ENCODE peak calls at places on chromosome 6, in nine cellular contexts. One of them, this sample, is unnamed.

GRCh38 chr6:111759836-111760785 is 113.1 kb downstream of the FYN start:
- DNase-seq in sciatic nerve: no peak
- DNase-seq in activated T-cell treated with anti-CD3 and anti-CD28 coated beads for 1 hour: no peak
- DNase-seq in endothelial cell: no peak
- DNase-seq in AG04450: peak
- DNase-seq in stimulated activated CD8-positive, alpha-beta memory T cell treated with anti-CD3 and anti-CD28 coated beads, Interleukin-2, amount 100 ng/mL, for 1 hour: no peak
- DNase-seq in GM13976: no peak
- DNase-seq in occipital lobe: peak
- DNase-seq in stimulated activated CD4-positive, alpha-beta T cell treated with anti-CD3 and anti-CD28 coated beads, Interleukin-15, amount 100 ng/mL, for 1 hour: no peak
- DNase-seq in this sample: no peak

GRCh38 chr6:168165373-168165772 is 86.4 kb upstream of the FRMD1 start:
- DNase-seq in sciatic nerve: no peak
- DNase-seq in activated T-cell treated with anti-CD3 and anti-CD28 coated beads for 1 hour: no peak
- DNase-seq in occipital lobe: no peak
- DNase-seq in GM13976: no peak
- DNase-seq in AG04450: no peak
- DNase-seq in stimulated activated CD4-positive, alpha-beta T cell treated with anti-CD3 and anti-CD28 coated beads, Interleukin-15, amount 100 ng/mL, for 1 hour: no peak
- DNase-seq in endothelial cell: no peak
- DNase-seq in stimulated activated CD8-positive, alpha-beta memory T cell treated with anti-CD3 and anti-CD28 coated beads, Interleukin-2, amount 100 ng/mL, for 1 hour: no peak
- DNase-seq in this sample: no peak

GRCh38 chr6:138806889-138807288 is 11.0 kb downstream of the ECT2L start:
- DNase-seq in AG04450: no peak
- DNase-seq in stimulated activated CD4-positive, alpha-beta T cell treated with anti-CD3 and anti-CD28 coated beads, Interleukin-15, amount 100 ng/mL, for 1 hour: no peak
- DNase-seq in sciatic nerve: no peak
- DNase-seq in GM13976: no peak
- DNase-seq in occipital lobe: no peak
- DNase-seq in endothelial cell: no peak
- DNase-seq in activated T-cell treated with anti-CD3 and anti-CD28 coated beads for 1 hour: no peak
- DNase-seq in stimulated activated CD8-positive, alpha-beta memory T cell treated with anti-CD3 and anti-CD28 coated beads, Interleukin-2, amount 100 ng/mL, for 1 hour: no peak
- DNase-seq in this sample: no peak

GRCh38 chr6:57242505-57242904 is 20.4 kb upstream of the RAB23 start:
- DNase-seq in occipital lobe: no peak
- DNase-seq in stimulated activated CD4-positive, alpha-beta T cell treated with anti-CD3 and anti-CD28 coated beads, Interleukin-15, amount 100 ng/mL, for 1 hour: no peak
- DNase-seq in sciatic nerve: no peak
- DNase-seq in endothelial cell: no peak
- DNase-seq in stimulated activated CD8-positive, alpha-beta memory T cell treated with anti-CD3 and anti-CD28 coated beads, Interleukin-2, amount 100 ng/mL, for 1 hour: no peak
- DNase-seq in GM13976: no peak
- DNase-seq in AG04450: peak
- DNase-seq in activated T-cell treated with anti-CD3 and anti-CD28 coated beads for 1 hour: no peak
- DNase-seq in this sample: peak

GRCh38 chr6:8556370-8557018 is 121.1 kb upstream of the SLC35B3 start:
- DNase-seq in stimulated activated CD4-positive, alpha-beta T cell treated with anti-CD3 and anti-CD28 coated beads, Interleukin-15, amount 100 ng/mL, for 1 hour: no peak
- DNase-seq in endothelial cell: no peak
- DNase-seq in sciatic nerve: no peak
- DNase-seq in GM13976: no peak
- DNase-seq in AG04450: no peak
- DNase-seq in activated T-cell treated with anti-CD3 and anti-CD28 coated beads for 1 hour: no peak
- DNase-seq in stimulated activated CD8-positive, alpha-beta memory T cell treated with anti-CD3 and anti-CD28 coated beads, Interleukin-2, amount 100 ng/mL, for 1 hour: no peak
- DNase-seq in occipital lobe: no peak
- DNase-seq in this sample: no peak

GRCh38 chr6:33781105-33781975 is 7.6 kb downstream of the LEMD2 start:
- DNase-seq in occipital lobe: no peak
- DNase-seq in stimulated activated CD4-positive, alpha-beta T cell treated with anti-CD3 and anti-CD28 coated beads, Interleukin-15, amount 100 ng/mL, for 1 hour: no peak
- DNase-seq in activated T-cell treated with anti-CD3 and anti-CD28 coated beads for 1 hour: no peak
- DNase-seq in GM13976: no peak
- DNase-seq in endothelial cell: peak
- DNase-seq in stimulated activated CD8-positive, alpha-beta memory T cell treated with anti-CD3 and anti-CD28 coated beads, Interleukin-2, amount 100 ng/mL, for 1 hour: no peak
- DNase-seq in AG04450: no peak
- DNase-seq in sciatic nerve: no peak
- DNase-seq in this sample: no peak

GRCh38 chr6:157517601-157518359 is 136.8 kb downstream of the ZDHHC14 start:
- DNase-seq in activated T-cell treated with anti-CD3 and anti-CD28 coated beads for 1 hour: no peak
- DNase-seq in stimulated activated CD4-positive, alpha-beta T cell treated with anti-CD3 and anti-CD28 coated beads, Interleukin-15, amount 100 ng/mL, for 1 hour: no peak
- DNase-seq in GM13976: no peak
- DNase-seq in sciatic nerve: no peak
- DNase-seq in AG04450: no peak
- DNase-seq in stimulated activated CD8-positive, alpha-beta memory T cell treated with anti-CD3 and anti-CD28 coated beads, Interleukin-2, amount 100 ng/mL, for 1 hour: no peak
- DNase-seq in endothelial cell: no peak
- DNase-seq in occipital lobe: no peak
- DNase-seq in this sample: no peak

GRCh38 chr6:2448826-2449571 is 203.6 kb upstream of the GMDS start:
- DNase-seq in activated T-cell treated with anti-CD3 and anti-CD28 coated beads for 1 hour: no peak
- DNase-seq in endothelial cell: peak
- DNase-seq in GM13976: peak
- DNase-seq in occipital lobe: no peak
- DNase-seq in stimulated activated CD8-positive, alpha-beta memory T cell treated with anti-CD3 and anti-CD28 coated beads, Interleukin-2, amount 100 ng/mL, for 1 hour: no peak
- DNase-seq in stimulated activated CD4-positive, alpha-beta T cell treated with anti-CD3 and anti-CD28 coated beads, Interleukin-15, amount 100 ng/mL, for 1 hour: no peak
- DNase-seq in AG04450: peak
- DNase-seq in sciatic nerve: no peak
- DNase-seq in this sample: no peak

GRCh38 chr6:13297391-13297790 is 30.9 kb downstream of the TBC1D7 start:
- DNase-seq in activated T-cell treated with anti-CD3 and anti-CD28 coated beads for 1 hour: no peak
- DNase-seq in occipital lobe: no peak
- DNase-seq in stimulated activated CD4-positive, alpha-beta T cell treated with anti-CD3 and anti-CD28 coated beads, Interleukin-15, amount 100 ng/mL, for 1 hour: no peak
- DNase-seq in AG04450: no peak
- DNase-seq in stimulated activated CD8-positive, alpha-beta memory T cell treated with anti-CD3 and anti-CD28 coated beads, Interleukin-2, amount 100 ng/mL, for 1 hour: no peak
- DNase-seq in GM13976: no peak
- DNase-seq in endothelial cell: no peak
- DNase-seq in sciatic nerve: no peak
- DNase-seq in this sample: no peak

GRCh38 chr6:159068904-159069578 is 24.2 kb upstream of the TAGAP start:
- DNase-seq in stimulated activated CD4-positive, alpha-beta T cell treated with anti-CD3 and anti-CD28 coated beads, Interleukin-15, amount 100 ng/mL, for 1 hour: no peak
- DNase-seq in activated T-cell treated with anti-CD3 and anti-CD28 coated beads for 1 hour: no peak
- DNase-seq in sciatic nerve: no peak
- DNase-seq in GM13976: no peak
- DNase-seq in AG04450: no peak
- DNase-seq in occipital lobe: no peak
- DNase-seq in endothelial cell: no peak
- DNase-seq in stimulated activated CD8-positive, alpha-beta memory T cell treated with anti-CD3 and anti-CD28 coated beads, Interleukin-2, amount 100 ng/mL, for 1 hour: no peak
- DNase-seq in this sample: no peak

GRCh38 chr6:107534762-107535161 is 44.8 kb downstream of the SOBP start:
- DNase-seq in sciatic nerve: no peak
- DNase-seq in endothelial cell: no peak
- DNase-seq in GM13976: no peak
- DNase-seq in occipital lobe: no peak
- DNase-seq in AG04450: no peak
- DNase-seq in stimulated activated CD4-positive, alpha-beta T cell treated with anti-CD3 and anti-CD28 coated beads, Interleukin-15, amount 100 ng/mL, for 1 hour: no peak
- DNase-seq in stimulated activated CD8-positive, alpha-beta memory T cell treated with anti-CD3 and anti-CD28 coated beads, Interleukin-2, amount 100 ng/mL, for 1 hour: no peak
- DNase-seq in activated T-cell treated with anti-CD3 and anti-CD28 coated beads for 1 hour: no peak
- DNase-seq in this sample: no peak

GRCh38 chr6:3405679-3406078 is 51.2 kb downstream of the SLC22A23 start:
- DNase-seq in sciatic nerve: no peak
- DNase-seq in stimulated activated CD4-positive, alpha-beta T cell treated with anti-CD3 and anti-CD28 coated beads, Interleukin-15, amount 100 ng/mL, for 1 hour: no peak
- DNase-seq in GM13976: no peak
- DNase-seq in endothelial cell: no peak
- DNase-seq in activated T-cell treated with anti-CD3 and anti-CD28 coated beads for 1 hour: no peak
- DNase-seq in occipital lobe: no peak
- DNase-seq in AG04450: no peak
- DNase-seq in stimulated activated CD8-positive, alpha-beta memory T cell treated with anti-CD3 and anti-CD28 coated beads, Interleukin-2, amount 100 ng/mL, for 1 hour: no peak
- DNase-seq in this sample: no peak

GRCh38 chr6:1856381-1856780 is 246.7 kb downstream of the FOXC1 start:
- DNase-seq in activated T-cell treated with anti-CD3 and anti-CD28 coated beads for 1 hour: no peak
- DNase-seq in occipital lobe: no peak
- DNase-seq in endothelial cell: no peak
- DNase-seq in GM13976: peak
- DNase-seq in sciatic nerve: peak
- DNase-seq in AG04450: no peak
- DNase-seq in stimulated activated CD4-positive, alpha-beta T cell treated with anti-CD3 and anti-CD28 coated beads, Interleukin-15, amount 100 ng/mL, for 1 hour: no peak
- DNase-seq in stimulated activated CD8-positive, alpha-beta memory T cell treated with anti-CD3 and anti-CD28 coated beads, Interleukin-2, amount 100 ng/mL, for 1 hour: no peak
- DNase-seq in this sample: no peak

GRCh38 chr6:34102099-34102656 is 43.7 kb downstream of the GRM4 start:
- DNase-seq in sciatic nerve: no peak
- DNase-seq in GM13976: no peak
- DNase-seq in AG04450: no peak
- DNase-seq in occipital lobe: no peak
- DNase-seq in activated T-cell treated with anti-CD3 and anti-CD28 coated beads for 1 hour: no peak
- DNase-seq in endothelial cell: no peak
- DNase-seq in stimulated activated CD8-positive, alpha-beta memory T cell treated with anti-CD3 and anti-CD28 coated beads, Interleukin-2, amount 100 ng/mL, for 1 hour: no peak
- DNase-seq in stimulated activated CD4-positive, alpha-beta T cell treated with anti-CD3 and anti-CD28 coated beads, Interleukin-15, amount 100 ng/mL, for 1 hour: no peak
- DNase-seq in this sample: no peak

GRCh38 chr6:149499066-149499465 is 14.3 kb upstream of the ZC3H12D start:
- DNase-seq in endothelial cell: no peak
- DNase-seq in sciatic nerve: no peak
- DNase-seq in stimulated activated CD8-positive, alpha-beta memory T cell treated with anti-CD3 and anti-CD28 coated beads, Interleukin-2, amount 100 ng/mL, for 1 hour: no peak
- DNase-seq in GM13976: no peak
- DNase-seq in AG04450: peak
- DNase-seq in occipital lobe: no peak
- DNase-seq in activated T-cell treated with anti-CD3 and anti-CD28 coated beads for 1 hour: no peak
- DNase-seq in stimulated activated CD4-positive, alpha-beta T cell treated with anti-CD3 and anti-CD28 coated beads, Interleukin-15, amount 100 ng/mL, for 1 hour: no peak
- DNase-seq in this sample: no peak

GRCh38 chr6:167576798-167577528 is 249.7 kb upstream of the AFDN start:
- DNase-seq in GM13976: no peak
- DNase-seq in AG04450: no peak
- DNase-seq in activated T-cell treated with anti-CD3 and anti-CD28 coated beads for 1 hour: no peak
- DNase-seq in stimulated activated CD4-positive, alpha-beta T cell treated with anti-CD3 and anti-CD28 coated beads, Interleukin-15, amount 100 ng/mL, for 1 hour: no peak
- DNase-seq in occipital lobe: no peak
- DNase-seq in stimulated activated CD8-positive, alpha-beta memory T cell treated with anti-CD3 and anti-CD28 coated beads, Interleukin-2, amount 100 ng/mL, for 1 hour: no peak
- DNase-seq in sciatic nerve: peak
- DNase-seq in endothelial cell: no peak
- DNase-seq in this sample: no peak

GRCh38 chr6:14478396-14479225 is 361.0 kb downstream of the CD83 start:
- DNase-seq in activated T-cell treated with anti-CD3 and anti-CD28 coated beads for 1 hour: no peak
- DNase-seq in occipital lobe: no peak
- DNase-seq in AG04450: no peak
- DNase-seq in sciatic nerve: no peak
- DNase-seq in endothelial cell: no peak
- DNase-seq in stimulated activated CD4-positive, alpha-beta T cell treated with anti-CD3 and anti-CD28 coated beads, Interleukin-15, amount 100 ng/mL, for 1 hour: no peak
- DNase-seq in stimulated activated CD8-positive, alpha-beta memory T cell treated with anti-CD3 and anti-CD28 coated beads, Interleukin-2, amount 100 ng/mL, for 1 hour: no peak
- DNase-seq in GM13976: no peak
- DNase-seq in this sample: no peak

GRCh38 chr6:145714731-145715130 is 20.6 kb downstream of the EPM2A start:
- DNase-seq in activated T-cell treated with anti-CD3 and anti-CD28 coated beads for 1 hour: no peak
- DNase-seq in endothelial cell: no peak
- DNase-seq in AG04450: no peak
- DNase-seq in sciatic nerve: no peak
- DNase-seq in stimulated activated CD8-positive, alpha-beta memory T cell treated with anti-CD3 and anti-CD28 coated beads, Interleukin-2, amount 100 ng/mL, for 1 hour: no peak
- DNase-seq in occipital lobe: no peak
- DNase-seq in stimulated activated CD4-positive, alpha-beta T cell treated with anti-CD3 and anti-CD28 coated beads, Interleukin-15, amount 100 ng/mL, for 1 hour: no peak
- DNase-seq in GM13976: no peak
- DNase-seq in this sample: no peak

GRCh38 chr6:15582499-15582898 is 80.3 kb downstream of the DTNBP1 start:
- DNase-seq in sciatic nerve: no peak
- DNase-seq in occipital lobe: no peak
- DNase-seq in activated T-cell treated with anti-CD3 and anti-CD28 coated beads for 1 hour: no peak
- DNase-seq in stimulated activated CD8-positive, alpha-beta memory T cell treated with anti-CD3 and anti-CD28 coated beads, Interleukin-2, amount 100 ng/mL, for 1 hour: no peak
- DNase-seq in stimulated activated CD4-positive, alpha-beta T cell treated with anti-CD3 and anti-CD28 coated beads, Interleukin-15, amount 100 ng/mL, for 1 hour: no peak
- DNase-seq in GM13976: no peak
- DNase-seq in AG04450: no peak
- DNase-seq in endothelial cell: no peak
- DNase-seq in this sample: no peak

GRCh38 chr6:130293800-130294199 is 71.0 kb upstream of the SAMD3 start:
- DNase-seq in AG04450: peak
- DNase-seq in sciatic nerve: no peak
- DNase-seq in occipital lobe: no peak
- DNase-seq in activated T-cell treated with anti-CD3 and anti-CD28 coated beads for 1 hour: peak
- DNase-seq in stimulated activated CD4-positive, alpha-beta T cell treated with anti-CD3 and anti-CD28 coated beads, Interleukin-15, amount 100 ng/mL, for 1 hour: no peak
- DNase-seq in GM13976: peak
- DNase-seq in stimulated activated CD8-positive, alpha-beta memory T cell treated with anti-CD3 and anti-CD28 coated beads, Interleukin-2, amount 100 ng/mL, for 1 hour: no peak
- DNase-seq in endothelial cell: peak
- DNase-seq in this sample: no peak

GRCh38 chr6:156390621-156391378 is 386.4 kb upstream of the ARID1B start:
- DNase-seq in sciatic nerve: no peak
- DNase-seq in activated T-cell treated with anti-CD3 and anti-CD28 coated beads for 1 hour: no peak
- DNase-seq in occipital lobe: no peak
- DNase-seq in endothelial cell: no peak
- DNase-seq in GM13976: no peak
- DNase-seq in AG04450: no peak
- DNase-seq in stimulated activated CD8-positive, alpha-beta memory T cell treated with anti-CD3 and anti-CD28 coated beads, Interleukin-2, amount 100 ng/mL, for 1 hour: no peak
- DNase-seq in stimulated activated CD4-positive, alpha-beta T cell treated with anti-CD3 and anti-CD28 coated beads, Interleukin-15, amount 100 ng/mL, for 1 hour: no peak
- DNase-seq in this sample: no peak

GRCh38 chr6:16481680-16482079 is 243.3 kb downstream of the GMPR start:
- DNase-seq in endothelial cell: no peak
- DNase-seq in GM13976: no peak
- DNase-seq in occipital lobe: no peak
- DNase-seq in stimulated activated CD8-positive, alpha-beta memory T cell treated with anti-CD3 and anti-CD28 coated beads, Interleukin-2, amount 100 ng/mL, for 1 hour: peak
- DNase-seq in AG04450: no peak
- DNase-seq in sciatic nerve: no peak
- DNase-seq in activated T-cell treated with anti-CD3 and anti-CD28 coated beads for 1 hour: peak
- DNase-seq in stimulated activated CD4-positive, alpha-beta T cell treated with anti-CD3 and anti-CD28 coated beads, Interleukin-15, amount 100 ng/mL, for 1 hour: peak
- DNase-seq in this sample: no peak

GRCh38 chr6:152916035-152916434 is 66.8 kb downstream of the FBXO5 start:
- DNase-seq in sciatic nerve: no peak
- DNase-seq in occipital lobe: no peak
- DNase-seq in activated T-cell treated with anti-CD3 and anti-CD28 coated beads for 1 hour: no peak
- DNase-seq in stimulated activated CD8-positive, alpha-beta memory T cell treated with anti-CD3 and anti-CD28 coated beads, Interleukin-2, amount 100 ng/mL, for 1 hour: no peak
- DNase-seq in endothelial cell: no peak
- DNase-seq in GM13976: no peak
- DNase-seq in AG04450: no peak
- DNase-seq in stimulated activated CD4-positive, alpha-beta T cell treated with anti-CD3 and anti-CD28 coated beads, Interleukin-15, amount 100 ng/mL, for 1 hour: no peak
- DNase-seq in this sample: no peak

GRCh38 chr6:53811746-53812145 is 16.9 kb downstream of the LRRC1 start:
- DNase-seq in stimulated activated CD8-positive, alpha-beta memory T cell treated with anti-CD3 and anti-CD28 coated beads, Interleukin-2, amount 100 ng/mL, for 1 hour: no peak
- DNase-seq in stimulated activated CD4-positive, alpha-beta T cell treated with anti-CD3 and anti-CD28 coated beads, Interleukin-15, amount 100 ng/mL, for 1 hour: no peak
- DNase-seq in endothelial cell: no peak
- DNase-seq in sciatic nerve: no peak
- DNase-seq in activated T-cell treated with anti-CD3 and anti-CD28 coated beads for 1 hour: no peak
- DNase-seq in occipital lobe: no peak
- DNase-seq in GM13976: no peak
- DNase-seq in AG04450: no peak
- DNase-seq in this sample: no peak

GRCh38 chr6:137056121-137056880 is 11.5 kb upstream of the IL20RA start:
- DNase-seq in sciatic nerve: no peak
- DNase-seq in occipital lobe: no peak
- DNase-seq in stimulated activated CD8-positive, alpha-beta memory T cell treated with anti-CD3 and anti-CD28 coated beads, Interleukin-2, amount 100 ng/mL, for 1 hour: no peak
- DNase-seq in stimulated activated CD4-positive, alpha-beta T cell treated with anti-CD3 and anti-CD28 coated beads, Interleukin-15, amount 100 ng/mL, for 1 hour: no peak
- DNase-seq in GM13976: no peak
- DNase-seq in activated T-cell treated with anti-CD3 and anti-CD28 coated beads for 1 hour: no peak
- DNase-seq in AG04450: no peak
- DNase-seq in endothelial cell: no peak
- DNase-seq in this sample: no peak

GRCh38 chr6:106309766-106310373 is 15.7 kb downstream of the ATG5 start:
- DNase-seq in stimulated activated CD8-positive, alpha-beta memory T cell treated with anti-CD3 and anti-CD28 coated beads, Interleukin-2, amount 100 ng/mL, for 1 hour: no peak
- DNase-seq in occipital lobe: no peak
- DNase-seq in sciatic nerve: no peak
- DNase-seq in AG04450: no peak
- DNase-seq in endothelial cell: no peak
- DNase-seq in activated T-cell treated with anti-CD3 and anti-CD28 coated beads for 1 hour: no peak
- DNase-seq in stimulated activated CD4-positive, alpha-beta T cell treated with anti-CD3 and anti-CD28 coated beads, Interleukin-15, amount 100 ng/mL, for 1 hour: no peak
- DNase-seq in GM13976: no peak
- DNase-seq in this sample: no peak

GRCh38 chr6:26089272-26089671 is 2.0 kb downstream of the HFE start:
- DNase-seq in activated T-cell treated with anti-CD3 and anti-CD28 coated beads for 1 hour: no peak
- DNase-seq in endothelial cell: no peak
- DNase-seq in GM13976: no peak
- DNase-seq in AG04450: no peak
- DNase-seq in sciatic nerve: no peak
- DNase-seq in stimulated activated CD4-positive, alpha-beta T cell treated with anti-CD3 and anti-CD28 coated beads, Interleukin-15, amount 100 ng/mL, for 1 hour: no peak
- DNase-seq in stimulated activated CD8-positive, alpha-beta memory T cell treated with anti-CD3 and anti-CD28 coated beads, Interleukin-2, amount 100 ng/mL, for 1 hour: no peak
- DNase-seq in occipital lobe: no peak
- DNase-seq in this sample: no peak

GRCh38 chr6:38209291-38209865 is 389.9 kb downstream of the ZFAND3 start:
- DNase-seq in occipital lobe: no peak
- DNase-seq in GM13976: no peak
- DNase-seq in stimulated activated CD8-positive, alpha-beta memory T cell treated with anti-CD3 and anti-CD28 coated beads, Interleukin-2, amount 100 ng/mL, for 1 hour: no peak
- DNase-seq in activated T-cell treated with anti-CD3 and anti-CD28 coated beads for 1 hour: no peak
- DNase-seq in stimulated activated CD4-positive, alpha-beta T cell treated with anti-CD3 and anti-CD28 coated beads, Interleukin-15, amount 100 ng/mL, for 1 hour: no peak
- DNase-seq in AG04450: no peak
- DNase-seq in endothelial cell: no peak
- DNase-seq in sciatic nerve: no peak
- DNase-seq in this sample: no peak

GRCh38 chr6:21331221-21331620 is 262.3 kb upstream of the SOX4 start:
- DNase-seq in AG04450: no peak
- DNase-seq in occipital lobe: no peak
- DNase-seq in stimulated activated CD4-positive, alpha-beta T cell treated with anti-CD3 and anti-CD28 coated beads, Interleukin-15, amount 100 ng/mL, for 1 hour: no peak
- DNase-seq in GM13976: no peak
- DNase-seq in sciatic nerve: no peak
- DNase-seq in stimulated activated CD8-positive, alpha-beta memory T cell treated with anti-CD3 and anti-CD28 coated beads, Interleukin-2, amount 100 ng/mL, for 1 hour: no peak
- DNase-seq in activated T-cell treated with anti-CD3 and anti-CD28 coated beads for 1 hour: no peak
- DNase-seq in endothelial cell: no peak
- DNase-seq in this sample: no peak

GRCh38 chr6:90859612-90860011 is 272.7 kb upstream of the MAP3K7 start:
- DNase-seq in GM13976: no peak
- DNase-seq in stimulated activated CD8-positive, alpha-beta memory T cell treated with anti-CD3 and anti-CD28 coated beads, Interleukin-2, amount 100 ng/mL, for 1 hour: no peak
- DNase-seq in occipital lobe: no peak
- DNase-seq in sciatic nerve: no peak
- DNase-seq in endothelial cell: no peak
- DNase-seq in stimulated activated CD4-positive, alpha-beta T cell treated with anti-CD3 and anti-CD28 coated beads, Interleukin-15, amount 100 ng/mL, for 1 hour: no peak
- DNase-seq in activated T-cell treated with anti-CD3 and anti-CD28 coated beads for 1 hour: no peak
- DNase-seq in AG04450: no peak
- DNase-seq in this sample: no peak

GRCh38 chr6:129281173-129281796 is 398.3 kb downstream of the LAMA2 start:
- DNase-seq in GM13976: no peak
- DNase-seq in occipital lobe: no peak
- DNase-seq in AG04450: no peak
- DNase-seq in stimulated activated CD4-positive, alpha-beta T cell treated with anti-CD3 and anti-CD28 coated beads, Interleukin-15, amount 100 ng/mL, for 1 hour: no peak
- DNase-seq in stimulated activated CD8-positive, alpha-beta memory T cell treated with anti-CD3 and anti-CD28 coated beads, Interleukin-2, amount 100 ng/mL, for 1 hour: no peak
- DNase-seq in sciatic nerve: no peak
- DNase-seq in activated T-cell treated with anti-CD3 and anti-CD28 coated beads for 1 hour: no peak
- DNase-seq in endothelial cell: no peak
- DNase-seq in this sample: no peak